ENCODE peak calls at places on chromosomes 11 and 22, in five cellular contexts. One of them, this sample, is unnamed.

GRCh38 chr22:29971607-29972006 is 88.6 kb downstream of the MTMR3 start:
- DNase-seq in activated CD4-positive, CD25-positive, alpha-beta regulatory T cell treated with anti-CD3 and anti-CD28 coated beads, Interleukin-2, amount 50 U/mL, for 16 hours: no peak
- DNase-seq in HTR-8/SVneo: no peak
- DNase-seq in lower leg skin: no peak
- DNase-seq in NCI-H1417 treated with DMSO at 0.1 percent for 48 hours: no peak
- DNase-seq in this sample: no peak

GRCh38 chr11:129930306-129930705 is 34.9 kb upstream of the NFRKB start:
- DNase-seq in lower leg skin: no peak
- DNase-seq in activated CD4-positive, CD25-positive, alpha-beta regulatory T cell treated with anti-CD3 and anti-CD28 coated beads, Interleukin-2, amount 50 U/mL, for 16 hours: no peak
- DNase-seq in HTR-8/SVneo: no peak
- DNase-seq in NCI-H1417 treated with DMSO at 0.1 percent for 48 hours: no peak
- DNase-seq in this sample: no peak

GRCh38 chr22:43849731-43850130 is 12.6 kb downstream of the SULT4A1 start:
- DNase-seq in HTR-8/SVneo: no peak
- DNase-seq in lower leg skin: no peak
- DNase-seq in NCI-H1417 treated with DMSO at 0.1 percent for 48 hours: no peak
- DNase-seq in activated CD4-positive, CD25-positive, alpha-beta regulatory T cell treated with anti-CD3 and anti-CD28 coated beads, Interleukin-2, amount 50 U/mL, for 16 hours: no peak
- DNase-seq in this sample: no peak

GRCh38 chr22:43424201-43424600 is 12.4 kb downstream of the MPPED1 start:
- DNase-seq in activated CD4-positive, CD25-positive, alpha-beta regulatory T cell treated with anti-CD3 and anti-CD28 coated beads, Interleukin-2, amount 50 U/mL, for 16 hours: no peak
- DNase-seq in HTR-8/SVneo: no peak
- DNase-seq in NCI-H1417 treated with DMSO at 0.1 percent for 48 hours: no peak
- DNase-seq in lower leg skin: no peak
- DNase-seq in this sample: no peak

GRCh38 chr22:39173050-39173706 is 20.7 kb upstream of the CBX7 start:
- DNase-seq in HTR-8/SVneo: no peak
- DNase-seq in lower leg skin: no peak
- DNase-seq in NCI-H1417 treated with DMSO at 0.1 percent for 48 hours: no peak
- DNase-seq in activated CD4-positive, CD25-positive, alpha-beta regulatory T cell treated with anti-CD3 and anti-CD28 coated beads, Interleukin-2, amount 50 U/mL, for 16 hours: no peak
- DNase-seq in this sample: no peak

GRCh38 chr11:75079546-75079945 is 17.1 kb downstream of the OR2AT4 start:
- DNase-seq in lower leg skin: no peak
- DNase-seq in HTR-8/SVneo: no peak
- DNase-seq in activated CD4-positive, CD25-positive, alpha-beta regulatory T cell treated with anti-CD3 and anti-CD28 coated beads, Interleukin-2, amount 50 U/mL, for 16 hours: no peak
- DNase-seq in NCI-H1417 treated with DMSO at 0.1 percent for 48 hours: no peak
- DNase-seq in this sample: no peak

GRCh38 chr11:10777806-10778205 is 26.8 kb downstream of the CTR9 start:
- DNase-seq in NCI-H1417 treated with DMSO at 0.1 percent for 48 hours: no peak
- DNase-seq in HTR-8/SVneo: no peak
- DNase-seq in activated CD4-positive, CD25-positive, alpha-beta regulatory T cell treated with anti-CD3 and anti-CD28 coated beads, Interleukin-2, amount 50 U/mL, for 16 hours: no peak
- DNase-seq in lower leg skin: no peak
- DNase-seq in this sample: no peak

GRCh38 chr22:44880588-44881245 is 128.3 kb downstream of the ARHGAP8 start:
- DNase-seq in NCI-H1417 treated with DMSO at 0.1 percent for 48 hours: no peak
- DNase-seq in HTR-8/SVneo: no peak
- DNase-seq in activated CD4-positive, CD25-positive, alpha-beta regulatory T cell treated with anti-CD3 and anti-CD28 coated beads, Interleukin-2, amount 50 U/mL, for 16 hours: no peak
- DNase-seq in lower leg skin: no peak
- DNase-seq in this sample: no peak

GRCh38 chr11:2095198-2095520 is 44.0 kb downstream of the IGF2 start:
- DNase-seq in HTR-8/SVneo: no peak
- DNase-seq in activated CD4-positive, CD25-positive, alpha-beta regulatory T cell treated with anti-CD3 and anti-CD28 coated beads, Interleukin-2, amount 50 U/mL, for 16 hours: no peak
- DNase-seq in NCI-H1417 treated with DMSO at 0.1 percent for 48 hours: no peak
- DNase-seq in lower leg skin: no peak
- DNase-seq in this sample: no peak

GRCh38 chr11:110488446-110488845 is 58.7 kb downstream of the FDX1 start:
- DNase-seq in HTR-8/SVneo: no peak
- DNase-seq in NCI-H1417 treated with DMSO at 0.1 percent for 48 hours: no peak
- DNase-seq in lower leg skin: no peak
- DNase-seq in activated CD4-positive, CD25-positive, alpha-beta regulatory T cell treated with anti-CD3 and anti-CD28 coated beads, Interleukin-2, amount 50 U/mL, for 16 hours: no peak
- DNase-seq in this sample: no peak

GRCh38 chr22:37604875-37605274 is 3.8 kb upstream of the GGA1 start:
- DNase-seq in NCI-H1417 treated with DMSO at 0.1 percent for 48 hours: no peak
- DNase-seq in HTR-8/SVneo: no peak
- DNase-seq in activated CD4-positive, CD25-positive, alpha-beta regulatory T cell treated with anti-CD3 and anti-CD28 coated beads, Interleukin-2, amount 50 U/mL, for 16 hours: peak
- DNase-seq in lower leg skin: no peak
- DNase-seq in this sample: no peak

GRCh38 chr22:49305215-49305965 is 522.3 kb downstream of the BRD1 start:
- DNase-seq in activated CD4-positive, CD25-positive, alpha-beta regulatory T cell treated with anti-CD3 and anti-CD28 coated beads, Interleukin-2, amount 50 U/mL, for 16 hours: no peak
- DNase-seq in HTR-8/SVneo: peak
- DNase-seq in lower leg skin: peak
- DNase-seq in NCI-H1417 treated with DMSO at 0.1 percent for 48 hours: no peak
- DNase-seq in this sample: no peak

GRCh38 chr22:28999510-29000224 is 62.0 kb downstream of the C22orf31 start:
- DNase-seq in NCI-H1417 treated with DMSO at 0.1 percent for 48 hours: no peak
- DNase-seq in activated CD4-positive, CD25-positive, alpha-beta regulatory T cell treated with anti-CD3 and anti-CD28 coated beads, Interleukin-2, amount 50 U/mL, for 16 hours: no peak
- DNase-seq in HTR-8/SVneo: no peak
- DNase-seq in lower leg skin: no peak
- DNase-seq in this sample: no peak

GRCh38 chr11:61077936-61078335 is 24.4 kb upstream of the CD5 start:
- DNase-seq in activated CD4-positive, CD25-positive, alpha-beta regulatory T cell treated with anti-CD3 and anti-CD28 coated beads, Interleukin-2, amount 50 U/mL, for 16 hours: no peak
- DNase-seq in NCI-H1417 treated with DMSO at 0.1 percent for 48 hours: no peak
- DNase-seq in HTR-8/SVneo: no peak
- DNase-seq in lower leg skin: no peak
- DNase-seq in this sample: no peak

GRCh38 chr11:45672593-45672992 is 7.2 kb upstream of the CHST1 start:
- DNase-seq in lower leg skin: no peak
- DNase-seq in NCI-H1417 treated with DMSO at 0.1 percent for 48 hours: no peak
- DNase-seq in HTR-8/SVneo: no peak
- DNase-seq in activated CD4-positive, CD25-positive, alpha-beta regulatory T cell treated with anti-CD3 and anti-CD28 coated beads, Interleukin-2, amount 50 U/mL, for 16 hours: no peak
- DNase-seq in this sample: no peak

GRCh38 chr11:2515401-2516275 is 70.8 kb downstream of the KCNQ1 start:
- DNase-seq in activated CD4-positive, CD25-positive, alpha-beta regulatory T cell treated with anti-CD3 and anti-CD28 coated beads, Interleukin-2, amount 50 U/mL, for 16 hours: no peak
- DNase-seq in lower leg skin: peak
- DNase-seq in HTR-8/SVneo: no peak
- DNase-seq in NCI-H1417 treated with DMSO at 0.1 percent for 48 hours: no peak
- DNase-seq in this sample: no peak

GRCh38 chr11:101707477-101707876 is 123.7 kb upstream of the TRPC6 start:
- DNase-seq in activated CD4-positive, CD25-positive, alpha-beta regulatory T cell treated with anti-CD3 and anti-CD28 coated beads, Interleukin-2, amount 50 U/mL, for 16 hours: no peak
- DNase-seq in NCI-H1417 treated with DMSO at 0.1 percent for 48 hours: no peak
- DNase-seq in HTR-8/SVneo: no peak
- DNase-seq in lower leg skin: no peak
- DNase-seq in this sample: no peak

GRCh38 chr22:34105461-34106062 is 185.3 kb upstream of the LARGE1 start:
- DNase-seq in lower leg skin: peak
- DNase-seq in NCI-H1417 treated with DMSO at 0.1 percent for 48 hours: no peak
- DNase-seq in HTR-8/SVneo: no peak
- DNase-seq in activated CD4-positive, CD25-positive, alpha-beta regulatory T cell treated with anti-CD3 and anti-CD28 coated beads, Interleukin-2, amount 50 U/mL, for 16 hours: no peak
- DNase-seq in this sample: peak

GRCh38 chr11:132024587-132025295 is 654.3 kb downstream of the NTM start:
- DNase-seq in NCI-H1417 treated with DMSO at 0.1 percent for 48 hours: no peak
- DNase-seq in HTR-8/SVneo: peak
- DNase-seq in activated CD4-positive, CD25-positive, alpha-beta regulatory T cell treated with anti-CD3 and anti-CD28 coated beads, Interleukin-2, amount 50 U/mL, for 16 hours: no peak
- DNase-seq in lower leg skin: no peak
- DNase-seq in this sample: peak

GRCh38 chr22:38733329-38734202 is 22.2 kb downstream of the SUN2 start:
- DNase-seq in HTR-8/SVneo: peak
- DNase-seq in NCI-H1417 treated with DMSO at 0.1 percent for 48 hours: no peak
- DNase-seq in lower leg skin: no peak
- DNase-seq in activated CD4-positive, CD25-positive, alpha-beta regulatory T cell treated with anti-CD3 and anti-CD28 coated beads, Interleukin-2, amount 50 U/mL, for 16 hours: no peak
- DNase-seq in this sample: peak

GRCh38 chr11:27646051-27646818 is 54.0 kb downstream of the BDNF start:
- DNase-seq in activated CD4-positive, CD25-positive, alpha-beta regulatory T cell treated with anti-CD3 and anti-CD28 coated beads, Interleukin-2, amount 50 U/mL, for 16 hours: no peak
- DNase-seq in HTR-8/SVneo: no peak
- DNase-seq in lower leg skin: no peak
- DNase-seq in NCI-H1417 treated with DMSO at 0.1 percent for 48 hours: no peak
- DNase-seq in this sample: no peak

GRCh38 chr22:43570531-43571144 is 158.8 kb downstream of the MPPED1 start:
- DNase-seq in HTR-8/SVneo: no peak
- DNase-seq in NCI-H1417 treated with DMSO at 0.1 percent for 48 hours: no peak
- DNase-seq in lower leg skin: no peak
- DNase-seq in activated CD4-positive, CD25-positive, alpha-beta regulatory T cell treated with anti-CD3 and anti-CD28 coated beads, Interleukin-2, amount 50 U/mL, for 16 hours: no peak
- DNase-seq in this sample: no peak

GRCh38 chr11:125179346-125179745 is 14.8 kb downstream of the PKNOX2 start:
- DNase-seq in HTR-8/SVneo: no peak
- DNase-seq in lower leg skin: no peak
- DNase-seq in activated CD4-positive, CD25-positive, alpha-beta regulatory T cell treated with anti-CD3 and anti-CD28 coated beads, Interleukin-2, amount 50 U/mL, for 16 hours: no peak
- DNase-seq in NCI-H1417 treated with DMSO at 0.1 percent for 48 hours: no peak
- DNase-seq in this sample: no peak

GRCh38 chr11:46920709-46921108 is 2.4 kb upstream of the LRP4 start:
- DNase-seq in activated CD4-positive, CD25-positive, alpha-beta regulatory T cell treated with anti-CD3 and anti-CD28 coated beads, Interleukin-2, amount 50 U/mL, for 16 hours: no peak
- DNase-seq in lower leg skin: peak
- DNase-seq in NCI-H1417 treated with DMSO at 0.1 percent for 48 hours: no peak
- DNase-seq in HTR-8/SVneo: peak
- DNase-seq in this sample: no peak